ENCODE peak calls at places on chromosomes 5 and 9, in eight cellular contexts. I is NCI-H2029 treated with DMSO at 0.1 percent for 48 hours, M is NCI-H1092, W is tibial artery, C is non-pigmented ciliary epithelial cell, U is lower leg skin, A is MV-4-11, S is hypothalamus. O is an unnamed sample.

GRCh38 chr5:177958696-177959095 is 37.3 kb downstream of the PROP1 start:
- DNase-seq in C (no peak), M (no peak), W (no peak), I (no peak), S (no peak), A (no peak), U (peak), O (no peak)

GRCh38 chr5:159330131-159330530 is at the start of gene IL12B:
- DNase-seq in A (no peak), W (no peak), U (no peak), C (no peak), M (no peak), S (no peak), I (no peak), O (no peak)

GRCh38 chr5:72597456-72597948 is 90.3 kb upstream of the ZNF366 start:
- DNase-seq in I (no peak), A (no peak), M (no peak), U (no peak), S (peak), W (no peak), C (peak), O (peak)

GRCh38 chr9:20558609-20559016 is 63.7 kb downstream of the MLLT3 start:
- DNase-seq in U (no peak), W (no peak), C (peak), I (no peak), S (peak), A (no peak), M (no peak), O (no peak)

GRCh38 chr5:53105611-53106300 is 3.8 kb downstream of the MOCS2 start:
- DNase-seq in U (no peak), I (no peak), W (no peak), C (no peak), M (no peak), A (no peak), S (no peak), O (no peak)

GRCh38 chr5:119721775-119722174 is 92.4 kb downstream of the FAM170A start:
- DNase-seq in S (no peak), C (no peak), U (no peak), M (no peak), W (no peak), I (no peak), A (no peak), O (no peak)

GRCh38 chr9:72092820-72093219 is 32.4 kb upstream of the C9orf57 start:
- DNase-seq in S (no peak), A (no peak), C (no peak), U (no peak), I (no peak), W (no peak), M (no peak), O (no peak)

GRCh38 chr9:84897362-84898094 is 228.0 kb downstream of the NTRK2 start:
- DNase-seq in I (no peak), M (no peak), S (no peak), A (no peak), U (no peak), C (no peak), W (no peak), O (no peak)

GRCh38 chr5:176934309-176934930 is 35.3 kb upstream of the HK3 start:
- DNase-seq in I (no peak), S (no peak), M (no peak), A (no peak), U (no peak), W (no peak), C (no peak), O (no peak)

GRCh38 chr5:11319851-11320580 is 559.0 kb upstream of the DAP start:
- DNase-seq in U (no peak), A (no peak), M (no peak), I (no peak), S (no peak), C (peak), W (no peak), O (no peak)

GRCh38 chr9:127667127-127667844 is 39.5 kb upstream of the CFAP157 start:
- DNase-seq in A (peak), M (no peak), S (no peak), C (no peak), W (no peak), U (no peak), I (no peak), O (no peak)

GRCh38 chr5:179422213-179422839 is 77.1 kb upstream of the ADAMTS2 start:
- DNase-seq in C (no peak), I (no peak), W (no peak), U (no peak), S (no peak), A (no peak), M (no peak), O (no peak)

GRCh38 chr5:4984461-4984860 is 155.7 kb upstream of the ADAMTS16 start:
- DNase-seq in U (no peak), M (no peak), W (no peak), S (no peak), C (no peak), A (no peak), I (no peak), O (no peak)

GRCh38 chr9:131721096-131721495 is 18.8 kb downstream of the RAPGEF1 start:
- DNase-seq in U (no peak), W (no peak), I (no peak), C (no peak), A (no peak), S (no peak), M (no peak), O (no peak)

GRCh38 chr9:121622842-121623203 is 28.6 kb upstream of the DAB2IP start:
- DNase-seq in U (no peak), I (no peak), M (no peak), C (no peak), A (peak), W (no peak), S (no peak), O (no peak)

GRCh38 chr9:6782981-6783380 is 25.2 kb downstream of the KDM4C start:
- DNase-seq in W (no peak), M (no peak), C (no peak), S (no peak), A (peak), U (no peak), I (no peak), O (no peak)

GRCh38 chr5:171706736-171707440 is 78.7 kb upstream of the SMIM23 start:
- DNase-seq in A (peak), C (no peak), U (no peak), S (no peak), W (no peak), M (no peak), I (no peak), O (no peak)

GRCh38 chr5:134114886-134115805 is 665 bp downstream of the TCF7 start:
- DNase-seq in M (no peak), W (no peak), C (no peak), U (no peak), I (no peak), A (no peak), S (no peak), O (no peak)

GRCh38 chr5:171595401-171595800 is 176.0 kb downstream of the FGF18 start:
- DNase-seq in U (no peak), I (no peak), M (no peak), W (no peak), C (no peak), S (no peak), A (no peak), O (no peak)

GRCh38 chr5:57887851-57888621 is 405.4 kb upstream of the ACTBL2 start:
- DNase-seq in C (peak), U (no peak), I (no peak), M (peak), A (no peak), W (no peak), S (peak), O (no peak)

GRCh38 chr5:154190652-154191304 is at the start of gene GALNT10:
- DNase-seq in M (no peak), A (peak), C (no peak), I (no peak), S (peak), U (peak), W (peak), O (peak)

GRCh38 chr5:53321721-53322120 is 158.7 kb upstream of the FST start:
- DNase-seq in I (no peak), U (no peak), C (no peak), W (no peak), M (no peak), A (no peak), S (no peak), O (no peak)

GRCh38 chr5:180990086-180990888 is 1.6 kb downstream of the BTNL3 start:
- DNase-seq in W (no peak), I (no peak), U (no peak), A (no peak), S (no peak), M (no peak), C (no peak), O (no peak)

GRCh38 chr5:79471556-79471955 is 42.4 kb downstream of the HOMER1 start:
- DNase-seq in U (no peak), M (no peak), I (no peak), W (no peak), S (no peak), C (no peak), A (no peak), O (no peak)

GRCh38 chr9:89278997-89279739 is 31.8 kb upstream of the CKS2 start:
- DNase-seq in M (no peak), S (peak), I (no peak), A (peak), U (no peak), W (no peak), C (peak), O (no peak)

GRCh38 chr5:53350991-53351770 is 129.2 kb upstream of the FST start:
- DNase-seq in M (no peak), I (peak), W (no peak), C (no peak), S (no peak), A (peak), U (no peak), O (no peak)

O was measured in gastrocnemius medialis.